ENCODE peak calls at places on chromosome 15, in seven cellular contexts. X is nucleus accumbens, I is NCI-H510A treated with DMSO at 0.1 percent for 48 hours, R is left ventricle myocardium inferior, D is progenitor cell of endocrine pancreas, N is spleen, Z is stromal cell of bone marrow. Q is an unnamed sample.

GRCh38 chr15:63600001-63600645 is 2.9 kb downstream of the FBXL22 start:
- DNase-seq in X (no peak), R (no peak), I (no peak), D (no peak), Z (no peak), N (no peak), Q (no peak)

GRCh38 chr15:34359416-34359815 is 7.6 kb downstream of the LPCAT4 start:
- DNase-seq in I (no peak), R (no peak), N (no peak), X (no peak), D (no peak), Z (no peak), Q (no peak)

GRCh38 chr15:29799859-29800258 is 22.4 kb downstream of the TJP1 start:
- DNase-seq in R (no peak), I (no peak), D (no peak), Z (no peak), N (no peak), X (no peak), Q (no peak)

GRCh38 chr15:60379466-60380274 is 18.1 kb downstream of the ANXA2 start:
- DNase-seq in D (no peak), N (no peak), I (no peak), R (no peak), Z (peak), X (no peak), Q (no peak)

GRCh38 chr15:70154440-70155347 is 57.0 kb upstream of the TLE3 start:
- DNase-seq in X (no peak), Z (no peak), R (peak), I (no peak), N (peak), D (no peak), Q (peak)

GRCh38 chr15:38486946-38487345 is 33.0 kb downstream of the FAM98B start:
- DNase-seq in X (no peak), Z (no peak), N (no peak), R (no peak), D (no peak), I (no peak), Q (no peak)

GRCh38 chr15:68561146-68561545 is 17.6 kb upstream of the CORO2B start:
- DNase-seq in D (no peak), X (no peak), Z (no peak), I (no peak), R (no peak), N (peak), Q (peak)

GRCh38 chr15:25345943-25346342 is 92.9 kb downstream of the UBE3A start:
- DNase-seq in D (no peak), R (peak), X (no peak), I (no peak), Z (peak), N (no peak), Q (no peak)

GRCh38 chr15:33114484-33114767 is 80.1 kb downstream of the FMN1 start:
- DNase-seq in N (no peak), R (no peak), X (no peak), Z (no peak), I (no peak), D (no peak), Q (no peak)

GRCh38 chr15:71916834-71917233 is 106.5 kb downstream of the NR2E3 start:
- DNase-seq in Z (no peak), X (no peak), I (no peak), N (no peak), R (no peak), D (no peak), Q (no peak)

GRCh38 chr15:54840999-54841398 is 355.7 kb downstream of the RSL24D1 start:
- DNase-seq in I (no peak), N (no peak), R (no peak), Z (no peak), D (no peak), X (no peak), Q (no peak)

GRCh38 chr15:28098766-28099554 is at the start of gene OCA2:
- DNase-seq in I (peak), N (peak), X (no peak), Z (no peak), R (peak), D (peak), Q (peak)

GRCh38 chr15:98401029-98401428 is 247.3 kb upstream of the IGF1R start:
- DNase-seq in R (peak), D (no peak), X (no peak), N (no peak), I (no peak), Z (no peak), Q (no peak)

GRCh38 chr15:97791824-97792792 is 168.4 kb upstream of the ARRDC4 start:
- DNase-seq in R (no peak), I (no peak), Z (no peak), N (no peak), D (no peak), X (no peak), Q (no peak)

GRCh38 chr15:29270169-29270955 is 740 bp upstream of the NSMCE3 start:
- DNase-seq in D (no peak), N (no peak), I (no peak), Z (no peak), X (no peak), R (no peak), Q (no peak)

GRCh38 chr15:40847225-40847961 is 3.5 kb downstream of the SPINT1 start:
- DNase-seq in X (no peak), I (peak), Z (no peak), D (peak), N (peak), R (peak), Q (peak)

GRCh38 chr15:74642328-74642723 is 26.7 kb downstream of the CLK3 start:
- DNase-seq in Z (no peak), X (no peak), N (no peak), I (peak), R (no peak), D (no peak), Q (no peak)

GRCh38 chr15:77486542-77487478 is 66.1 kb downstream of the HMG20A start:
- DNase-seq in X (no peak), D (no peak), I (no peak), N (no peak), R (no peak), Z (no peak), Q (no peak)

GRCh38 chr15:95857124-95857757 is 473.3 kb upstream of the NR2F2 start:
- DNase-seq in Z (peak), X (no peak), D (no peak), I (no peak), N (no peak), R (no peak), Q (no peak)

GRCh38 chr15:51935466-51936118 is 36.0 kb downstream of the LEO1 start:
- DNase-seq in I (no peak), Z (no peak), X (no peak), R (no peak), N (no peak), D (no peak), Q (no peak)

Q was measured in kidney.